ENCODE peak calls at places on chromosomes 3 and 15, in ten cellular contexts. One of them, this sample, is unnamed.

GRCh38 chr3:141243295-141243707 is 11.7 kb downstream of the PXYLP1 start:
- DNase-seq in H54: peak
- DNase-seq in skeletal muscle cell: no peak
- DNase-seq in cardiac muscle cell: peak
- DNase-seq in GM12865: no peak
- DNase-seq in GM03348: peak
- DNase-seq in HFF-Myc: no peak
- DNase-seq in DMS 273 treated with DMSO at 0.1 percent for 48 hours: no peak
- DNase-seq in stimulated activated CD4-positive, alpha-beta T cell treated with anti-CD3 and anti-CD28 coated beads, TNF-alpha, amount 100 ng/mL, for 4 hours: peak
- DNase-seq in stimulated activated CD8-positive, alpha-beta memory T cell treated with anti-CD3 and anti-CD28 coated beads, Interleukin-15, amount 100 ng/mL, for 1 hour: peak
- DNase-seq in this sample: peak

GRCh38 chr3:53354945-53355498 is 7.7 kb upstream of the DCP1A start:
- DNase-seq in H54: no peak
- DNase-seq in skeletal muscle cell: no peak
- DNase-seq in cardiac muscle cell: peak
- DNase-seq in GM12865: no peak
- DNase-seq in GM03348: no peak
- DNase-seq in HFF-Myc: no peak
- DNase-seq in DMS 273 treated with DMSO at 0.1 percent for 48 hours: no peak
- DNase-seq in stimulated activated CD4-positive, alpha-beta T cell treated with anti-CD3 and anti-CD28 coated beads, TNF-alpha, amount 100 ng/mL, for 4 hours: no peak
- DNase-seq in stimulated activated CD8-positive, alpha-beta memory T cell treated with anti-CD3 and anti-CD28 coated beads, Interleukin-15, amount 100 ng/mL, for 1 hour: no peak
- DNase-seq in this sample: no peak

GRCh38 chr15:74108111-74108510 is 22.3 kb upstream of the ISLR2 start:
- DNase-seq in H54: no peak
- DNase-seq in skeletal muscle cell: no peak
- DNase-seq in cardiac muscle cell: no peak
- DNase-seq in GM12865: no peak
- DNase-seq in GM03348: no peak
- DNase-seq in HFF-Myc: no peak
- DNase-seq in DMS 273 treated with DMSO at 0.1 percent for 48 hours: no peak
- DNase-seq in stimulated activated CD4-positive, alpha-beta T cell treated with anti-CD3 and anti-CD28 coated beads, TNF-alpha, amount 100 ng/mL, for 4 hours: no peak
- DNase-seq in stimulated activated CD8-positive, alpha-beta memory T cell treated with anti-CD3 and anti-CD28 coated beads, Interleukin-15, amount 100 ng/mL, for 1 hour: no peak
- DNase-seq in this sample: no peak

GRCh38 chr15:100595964-100596363 is 6.0 kb downstream of the LINS1 start:
- DNase-seq in H54: no peak
- DNase-seq in skeletal muscle cell: no peak
- DNase-seq in cardiac muscle cell: no peak
- DNase-seq in GM12865: no peak
- DNase-seq in GM03348: no peak
- DNase-seq in HFF-Myc: no peak
- DNase-seq in DMS 273 treated with DMSO at 0.1 percent for 48 hours: no peak
- DNase-seq in stimulated activated CD4-positive, alpha-beta T cell treated with anti-CD3 and anti-CD28 coated beads, TNF-alpha, amount 100 ng/mL, for 4 hours: no peak
- DNase-seq in stimulated activated CD8-positive, alpha-beta memory T cell treated with anti-CD3 and anti-CD28 coated beads, Interleukin-15, amount 100 ng/mL, for 1 hour: no peak
- DNase-seq in this sample: no peak

GRCh38 chr3:59573911-59574310 is 524.1 kb upstream of the CFAP20DC start:
- DNase-seq in H54: no peak
- DNase-seq in skeletal muscle cell: peak
- DNase-seq in cardiac muscle cell: peak
- DNase-seq in GM12865: no peak
- DNase-seq in GM03348: peak
- DNase-seq in HFF-Myc: peak
- DNase-seq in DMS 273 treated with DMSO at 0.1 percent for 48 hours: no peak
- DNase-seq in stimulated activated CD4-positive, alpha-beta T cell treated with anti-CD3 and anti-CD28 coated beads, TNF-alpha, amount 100 ng/mL, for 4 hours: no peak
- DNase-seq in stimulated activated CD8-positive, alpha-beta memory T cell treated with anti-CD3 and anti-CD28 coated beads, Interleukin-15, amount 100 ng/mL, for 1 hour: no peak
- DNase-seq in this sample: no peak

GRCh38 chr15:81097893-81098280 is 36.2 kb upstream of the CFAP161 start:
- DNase-seq in H54: no peak
- DNase-seq in skeletal muscle cell: no peak
- DNase-seq in cardiac muscle cell: peak
- DNase-seq in GM12865: no peak
- DNase-seq in GM03348: no peak
- DNase-seq in HFF-Myc: no peak
- DNase-seq in DMS 273 treated with DMSO at 0.1 percent for 48 hours: peak
- DNase-seq in stimulated activated CD4-positive, alpha-beta T cell treated with anti-CD3 and anti-CD28 coated beads, TNF-alpha, amount 100 ng/mL, for 4 hours: no peak
- DNase-seq in stimulated activated CD8-positive, alpha-beta memory T cell treated with anti-CD3 and anti-CD28 coated beads, Interleukin-15, amount 100 ng/mL, for 1 hour: no peak
- DNase-seq in this sample: no peak

GRCh38 chr3:56838441-56838840 is 36.7 kb upstream of the ARHGEF3 start:
- DNase-seq in H54: no peak
- DNase-seq in skeletal muscle cell: no peak
- DNase-seq in cardiac muscle cell: no peak
- DNase-seq in GM12865: no peak
- DNase-seq in GM03348: no peak
- DNase-seq in HFF-Myc: no peak
- DNase-seq in DMS 273 treated with DMSO at 0.1 percent for 48 hours: no peak
- DNase-seq in stimulated activated CD4-positive, alpha-beta T cell treated with anti-CD3 and anti-CD28 coated beads, TNF-alpha, amount 100 ng/mL, for 4 hours: no peak
- DNase-seq in stimulated activated CD8-positive, alpha-beta memory T cell treated with anti-CD3 and anti-CD28 coated beads, Interleukin-15, amount 100 ng/mL, for 1 hour: no peak
- DNase-seq in this sample: no peak

GRCh38 chr15:69861331-69862171 is 236.2 kb downstream of the TLE3 start:
- DNase-seq in H54: no peak
- DNase-seq in skeletal muscle cell: no peak
- DNase-seq in cardiac muscle cell: no peak
- DNase-seq in GM12865: no peak
- DNase-seq in GM03348: no peak
- DNase-seq in HFF-Myc: no peak
- DNase-seq in DMS 273 treated with DMSO at 0.1 percent for 48 hours: no peak
- DNase-seq in stimulated activated CD4-positive, alpha-beta T cell treated with anti-CD3 and anti-CD28 coated beads, TNF-alpha, amount 100 ng/mL, for 4 hours: no peak
- DNase-seq in stimulated activated CD8-positive, alpha-beta memory T cell treated with anti-CD3 and anti-CD28 coated beads, Interleukin-15, amount 100 ng/mL, for 1 hour: no peak
- DNase-seq in this sample: no peak

GRCh38 chr3:69080233-69080644 is at the start of gene UBA3:
- DNase-seq in H54: peak
- DNase-seq in skeletal muscle cell: peak
- DNase-seq in cardiac muscle cell: peak
- DNase-seq in GM12865: peak
- DNase-seq in GM03348: peak
- DNase-seq in HFF-Myc: no peak
- DNase-seq in DMS 273 treated with DMSO at 0.1 percent for 48 hours: peak
- DNase-seq in stimulated activated CD4-positive, alpha-beta T cell treated with anti-CD3 and anti-CD28 coated beads, TNF-alpha, amount 100 ng/mL, for 4 hours: peak
- DNase-seq in stimulated activated CD8-positive, alpha-beta memory T cell treated with anti-CD3 and anti-CD28 coated beads, Interleukin-15, amount 100 ng/mL, for 1 hour: peak
- DNase-seq in this sample: peak

GRCh38 chr15:31828594-31828993 is 201.7 kb upstream of the CHRNA7 start:
- DNase-seq in H54: no peak
- DNase-seq in skeletal muscle cell: no peak
- DNase-seq in cardiac muscle cell: no peak
- DNase-seq in GM12865: no peak
- DNase-seq in GM03348: no peak
- DNase-seq in HFF-Myc: no peak
- DNase-seq in DMS 273 treated with DMSO at 0.1 percent for 48 hours: no peak
- DNase-seq in stimulated activated CD4-positive, alpha-beta T cell treated with anti-CD3 and anti-CD28 coated beads, TNF-alpha, amount 100 ng/mL, for 4 hours: no peak
- DNase-seq in stimulated activated CD8-positive, alpha-beta memory T cell treated with anti-CD3 and anti-CD28 coated beads, Interleukin-15, amount 100 ng/mL, for 1 hour: no peak
- DNase-seq in this sample: no peak

GRCh38 chr3:98903705-98904481 is 2.4 kb upstream of the DCBLD2 start:
- DNase-seq in H54: no peak
- DNase-seq in skeletal muscle cell: no peak
- DNase-seq in cardiac muscle cell: no peak
- DNase-seq in GM12865: no peak
- DNase-seq in GM03348: no peak
- DNase-seq in HFF-Myc: no peak
- DNase-seq in DMS 273 treated with DMSO at 0.1 percent for 48 hours: no peak
- DNase-seq in stimulated activated CD4-positive, alpha-beta T cell treated with anti-CD3 and anti-CD28 coated beads, TNF-alpha, amount 100 ng/mL, for 4 hours: no peak
- DNase-seq in stimulated activated CD8-positive, alpha-beta memory T cell treated with anti-CD3 and anti-CD28 coated beads, Interleukin-15, amount 100 ng/mL, for 1 hour: no peak
- DNase-seq in this sample: no peak

GRCh38 chr15:69629631-69630161 is 177.1 kb downstream of the RPLP1 start:
- DNase-seq in H54: no peak
- DNase-seq in skeletal muscle cell: no peak
- DNase-seq in cardiac muscle cell: no peak
- DNase-seq in GM12865: no peak
- DNase-seq in GM03348: no peak
- DNase-seq in HFF-Myc: no peak
- DNase-seq in DMS 273 treated with DMSO at 0.1 percent for 48 hours: no peak
- DNase-seq in stimulated activated CD4-positive, alpha-beta T cell treated with anti-CD3 and anti-CD28 coated beads, TNF-alpha, amount 100 ng/mL, for 4 hours: no peak
- DNase-seq in stimulated activated CD8-positive, alpha-beta memory T cell treated with anti-CD3 and anti-CD28 coated beads, Interleukin-15, amount 100 ng/mL, for 1 hour: no peak
- DNase-seq in this sample: no peak

GRCh38 chr3:36408146-36408545 is 27.8 kb downstream of the STAC start:
- DNase-seq in H54: no peak
- DNase-seq in skeletal muscle cell: no peak
- DNase-seq in cardiac muscle cell: peak
- DNase-seq in GM12865: no peak
- DNase-seq in GM03348: no peak
- DNase-seq in HFF-Myc: no peak
- DNase-seq in DMS 273 treated with DMSO at 0.1 percent for 48 hours: no peak
- DNase-seq in stimulated activated CD4-positive, alpha-beta T cell treated with anti-CD3 and anti-CD28 coated beads, TNF-alpha, amount 100 ng/mL, for 4 hours: no peak
- DNase-seq in stimulated activated CD8-positive, alpha-beta memory T cell treated with anti-CD3 and anti-CD28 coated beads, Interleukin-15, amount 100 ng/mL, for 1 hour: no peak
- DNase-seq in this sample: no peak

GRCh38 chr3:140203510-140203909 is 268.5 kb downstream of the CLSTN2 start:
- DNase-seq in H54: no peak
- DNase-seq in skeletal muscle cell: no peak
- DNase-seq in cardiac muscle cell: no peak
- DNase-seq in GM12865: no peak
- DNase-seq in GM03348: no peak
- DNase-seq in HFF-Myc: no peak
- DNase-seq in DMS 273 treated with DMSO at 0.1 percent for 48 hours: no peak
- DNase-seq in stimulated activated CD4-positive, alpha-beta T cell treated with anti-CD3 and anti-CD28 coated beads, TNF-alpha, amount 100 ng/mL, for 4 hours: no peak
- DNase-seq in stimulated activated CD8-positive, alpha-beta memory T cell treated with anti-CD3 and anti-CD28 coated beads, Interleukin-15, amount 100 ng/mL, for 1 hour: no peak
- DNase-seq in this sample: no peak

GRCh38 chr15:76335129-76335850 is 1.3 kb upstream of the ISL2 start:
- DNase-seq in H54: no peak
- DNase-seq in skeletal muscle cell: no peak
- DNase-seq in cardiac muscle cell: no peak
- DNase-seq in GM12865: peak
- DNase-seq in GM03348: no peak
- DNase-seq in HFF-Myc: no peak
- DNase-seq in DMS 273 treated with DMSO at 0.1 percent for 48 hours: no peak
- DNase-seq in stimulated activated CD4-positive, alpha-beta T cell treated with anti-CD3 and anti-CD28 coated beads, TNF-alpha, amount 100 ng/mL, for 4 hours: no peak
- DNase-seq in stimulated activated CD8-positive, alpha-beta memory T cell treated with anti-CD3 and anti-CD28 coated beads, Interleukin-15, amount 100 ng/mL, for 1 hour: no peak
- DNase-seq in this sample: no peak

GRCh38 chr15:52788099-52788986 is 1.8 kb downstream of the ONECUT1 start:
- DNase-seq in H54: no peak
- DNase-seq in skeletal muscle cell: no peak
- DNase-seq in cardiac muscle cell: no peak
- DNase-seq in GM12865: no peak
- DNase-seq in GM03348: no peak
- DNase-seq in HFF-Myc: no peak
- DNase-seq in DMS 273 treated with DMSO at 0.1 percent for 48 hours: no peak
- DNase-seq in stimulated activated CD4-positive, alpha-beta T cell treated with anti-CD3 and anti-CD28 coated beads, TNF-alpha, amount 100 ng/mL, for 4 hours: no peak
- DNase-seq in stimulated activated CD8-positive, alpha-beta memory T cell treated with anti-CD3 and anti-CD28 coated beads, Interleukin-15, amount 100 ng/mL, for 1 hour: no peak
- DNase-seq in this sample: no peak

This sample was measured in activated CD4-positive, CD25-positive, alpha-beta regulatory T cell.